ENCODE peak calls at places on chromosomes 3 and 15, in seven cellular contexts. One of them, this sample, is unnamed.

GRCh38 chr3:9976736-9977709 is 9.6 kb downstream of the EMC3 start:
- DNase-seq in Peyer's patch: peak; percentile 70
- DNase-seq in body of pancreas: peak; percentile 88
- DNase-seq in GM23338: no peak
- DNase-seq in A549: peak; percentile 63
- DNase-seq in neural crest cell: no peak
- DNase-seq in BE2C: no peak
- DNase-seq in this sample: no peak

GRCh38 chr15:68373028-68373427 is 58.9 kb downstream of the ITGA11 start:
- DNase-seq in Peyer's patch: no peak
- DNase-seq in body of pancreas: no peak
- DNase-seq in neural crest cell: no peak
- DNase-seq in BE2C: no peak
- DNase-seq in A549: no peak
- DNase-seq in GM23338: no peak
- DNase-seq in this sample: no peak

GRCh38 chr15:74369084-74369745 is 1.8 kb upstream of the CYP11A1 start:
- DNase-seq in neural crest cell: no peak
- DNase-seq in GM23338: no peak
- DNase-seq in BE2C: no peak
- DNase-seq in body of pancreas: no peak
- DNase-seq in Peyer's patch: no peak
- DNase-seq in A549: no peak
- DNase-seq in this sample: no peak

GRCh38 chr15:64865998-64866520 is 24.3 kb downstream of the PLEKHO2 start:
- DNase-seq in Peyer's patch: no peak
- DNase-seq in neural crest cell: no peak
- DNase-seq in A549: no peak
- DNase-seq in BE2C: no peak
- DNase-seq in body of pancreas: no peak
- DNase-seq in GM23338: peak; percentile 82
- DNase-seq in this sample: no peak

GRCh38 chr3:31614162-31614921 is 81.6 kb downstream of the STT3B start:
- DNase-seq in body of pancreas: no peak
- DNase-seq in A549: no peak
- DNase-seq in BE2C: no peak
- DNase-seq in GM23338: no peak
- DNase-seq in Peyer's patch: no peak
- DNase-seq in neural crest cell: no peak
- DNase-seq in this sample: no peak

GRCh38 chr3:126356373-126357298 is 572 bp downstream of the KLF15 start:
- DNase-seq in body of pancreas: peak; percentile 66
- DNase-seq in BE2C: peak; percentile 62
- DNase-seq in neural crest cell: peak; percentile 15
- DNase-seq in GM23338: peak; percentile 41
- DNase-seq in Peyer's patch: no peak
- DNase-seq in A549: no peak
- DNase-seq in this sample: no peak

GRCh38 chr15:66701422-66702034 is 508 bp upstream of the SMAD6 start:
- DNase-seq in A549: peak; percentile 70
- DNase-seq in GM23338: peak; percentile 53
- DNase-seq in body of pancreas: peak; percentile 45
- DNase-seq in Peyer's patch: peak; percentile 55
- DNase-seq in BE2C: peak; percentile 76
- DNase-seq in neural crest cell: peak; percentile 52
- DNase-seq in this sample: peak; percentile 46

GRCh38 chr3:183504597-183504996 is 50.9 kb downstream of the KLHL6 start:
- DNase-seq in GM23338: no peak
- DNase-seq in neural crest cell: no peak
- DNase-seq in A549: no peak
- DNase-seq in body of pancreas: no peak
- DNase-seq in BE2C: no peak
- DNase-seq in Peyer's patch: no peak
- DNase-seq in this sample: no peak

GRCh38 chr3:76442374-76442915 is 597.5 kb upstream of the ROBO2 start:
- DNase-seq in A549: no peak
- DNase-seq in Peyer's patch: no peak
- DNase-seq in BE2C: no peak
- DNase-seq in body of pancreas: no peak
- DNase-seq in neural crest cell: no peak
- DNase-seq in GM23338: no peak
- DNase-seq in this sample: peak; percentile 25

GRCh38 chr3:197428117-197428761 is 127.5 kb downstream of the BDH1 start:
- DNase-seq in Peyer's patch: peak; percentile 75
- DNase-seq in neural crest cell: no peak
- DNase-seq in body of pancreas: no peak
- DNase-seq in BE2C: peak; percentile 86
- DNase-seq in A549: peak; percentile 30
- DNase-seq in GM23338: peak; percentile 30
- DNase-seq in this sample: peak; percentile 10

GRCh38 chr3:165892565-165892964 is 55.3 kb upstream of the BCHE start:
- DNase-seq in body of pancreas: no peak
- DNase-seq in GM23338: peak; percentile 78
- DNase-seq in A549: no peak
- DNase-seq in BE2C: no peak
- DNase-seq in Peyer's patch: no peak
- DNase-seq in neural crest cell: no peak
- DNase-seq in this sample: no peak

GRCh38 chr15:51335538-51335961 is 2.8 kb downstream of the CYP19A1 start:
- DNase-seq in GM23338: no peak
- DNase-seq in Peyer's patch: no peak
- DNase-seq in neural crest cell: no peak
- DNase-seq in BE2C: no peak
- DNase-seq in body of pancreas: no peak
- DNase-seq in A549: no peak
- DNase-seq in this sample: peak; percentile 59

GRCh38 chr15:51333571-51333970 is 4.8 kb downstream of the CYP19A1 start:
- DNase-seq in GM23338: no peak
- DNase-seq in body of pancreas: no peak
- DNase-seq in BE2C: no peak
- DNase-seq in A549: no peak
- DNase-seq in neural crest cell: no peak
- DNase-seq in Peyer's patch: no peak
- DNase-seq in this sample: no peak

GRCh38 chr15:51335087-51335486 is 3.3 kb downstream of the CYP19A1 start:
- DNase-seq in Peyer's patch: no peak
- DNase-seq in neural crest cell: no peak
- DNase-seq in A549: no peak
- DNase-seq in body of pancreas: no peak
- DNase-seq in GM23338: no peak
- DNase-seq in BE2C: no peak
- DNase-seq in this sample: no peak

GRCh38 chr15:51334011-51334426 is 4.4 kb downstream of the CYP19A1 start:
- DNase-seq in BE2C: no peak
- DNase-seq in Peyer's patch: no peak
- DNase-seq in neural crest cell: no peak
- DNase-seq in GM23338: no peak
- DNase-seq in body of pancreas: no peak
- DNase-seq in A549: no peak
- DNase-seq in this sample: no peak

GRCh38 chr15:51336011-51336410 is 2.4 kb downstream of the CYP19A1 start:
- DNase-seq in A549: no peak
- DNase-seq in GM23338: no peak
- DNase-seq in neural crest cell: no peak
- DNase-seq in Peyer's patch: no peak
- DNase-seq in BE2C: no peak
- DNase-seq in body of pancreas: no peak
- DNase-seq in this sample: no peak
- TF ChIP-seq CTCF in A549: no peak
- TF ChIP-seq CTCF in GM23338: no peak
- TF ChIP-seq CTCF in neural crest cell: no peak
- TF ChIP-seq CTCF in Peyer's patch: no peak
- TF ChIP-seq CTCF in BE2C: no peak
- TF ChIP-seq CTCF in body of pancreas: no peak
- TF ChIP-seq CTCF in this sample: no peak

GRCh38 chr3:51311055-51311454 is 74.0 kb upstream of the MANF start:
- DNase-seq in body of pancreas: no peak
- DNase-seq in BE2C: no peak
- DNase-seq in GM23338: peak; percentile 62
- DNase-seq in A549: peak; percentile 20
- DNase-seq in neural crest cell: no peak
- DNase-seq in Peyer's patch: no peak
- DNase-seq in this sample: peak; percentile 28
- TF ChIP-seq CTCF in body of pancreas: peak; percentile 11
- TF ChIP-seq CTCF in BE2C: peak; percentile 37
- TF ChIP-seq CTCF in GM23338: peak; percentile 53
- TF ChIP-seq CTCF in A549: peak; percentile 40
- TF ChIP-seq CTCF in neural crest cell: peak; percentile 56
- TF ChIP-seq CTCF in Peyer's patch: no peak
- TF ChIP-seq CTCF in this sample: peak; percentile 40

GRCh38 chr3:188792788-188793187 is 379.0 kb upstream of the TPRG1 start:
- DNase-seq in GM23338: peak; percentile 64
- DNase-seq in A549: no peak
- DNase-seq in body of pancreas: no peak
- DNase-seq in neural crest cell: peak; percentile 33
- DNase-seq in BE2C: peak; percentile 54
- DNase-seq in Peyer's patch: no peak
- DNase-seq in this sample: no peak
- TF ChIP-seq CTCF in GM23338: peak; percentile 42
- TF ChIP-seq CTCF in A549: no peak
- TF ChIP-seq CTCF in body of pancreas: no peak
- TF ChIP-seq CTCF in neural crest cell: peak; percentile 53
- TF ChIP-seq CTCF in BE2C: peak; percentile 47
- TF ChIP-seq CTCF in Peyer's patch: no peak
- TF ChIP-seq CTCF in this sample: no peak

GRCh38 chr3:1444196-1444595 is 351.4 kb downstream of the CNTN6 start:
- DNase-seq in body of pancreas: no peak
- DNase-seq in GM23338: no peak
- DNase-seq in Peyer's patch: no peak
- DNase-seq in BE2C: no peak
- DNase-seq in A549: no peak
- DNase-seq in neural crest cell: no peak
- DNase-seq in this sample: no peak

GRCh38 chr3:1442271-1442670 is 349.4 kb downstream of the CNTN6 start:
- DNase-seq in Peyer's patch: no peak
- DNase-seq in GM23338: no peak
- DNase-seq in body of pancreas: no peak
- DNase-seq in neural crest cell: no peak
- DNase-seq in BE2C: no peak
- DNase-seq in A549: no peak
- DNase-seq in this sample: peak; percentile 2

DNA sequence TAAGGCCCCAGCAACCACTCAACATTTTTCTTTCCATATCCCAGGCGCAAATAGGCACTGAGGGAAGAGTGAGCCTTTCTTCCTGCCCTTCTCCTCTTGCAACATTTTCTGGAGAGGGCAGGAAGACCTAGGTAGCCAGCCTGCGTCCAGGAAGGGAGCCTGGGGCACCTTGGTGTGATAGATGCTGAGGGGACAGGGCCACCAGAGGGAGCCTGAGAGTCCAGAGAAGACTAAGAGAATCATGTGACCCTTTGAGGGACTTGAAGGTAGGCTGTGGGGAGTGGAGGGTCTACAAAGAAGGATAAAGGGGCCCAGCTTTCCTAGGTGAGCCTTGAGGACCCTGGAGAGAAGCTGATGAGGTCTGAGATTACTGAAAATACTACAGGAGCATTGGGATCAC is 346.6 kb downstream of the CNTN6 start:
- DNase-seq in Peyer's patch: peak; percentile 47
- DNase-seq in A549: no peak
- DNase-seq in GM23338: peak; percentile 69
- DNase-seq in neural crest cell: no peak
- DNase-seq in body of pancreas: peak; percentile 59
- DNase-seq in BE2C: peak; percentile 58
- DNase-seq in this sample: peak; percentile 14
- TF ChIP-seq CTCF in Peyer's patch: no peak
- TF ChIP-seq CTCF in A549: no peak
- TF ChIP-seq CTCF in GM23338: peak; percentile 56
- TF ChIP-seq CTCF in neural crest cell: peak; percentile 39
- TF ChIP-seq CTCF in body of pancreas: peak; percentile 10
- TF ChIP-seq CTCF in BE2C: peak; percentile 65
- TF ChIP-seq CTCF in this sample: peak; percentile 30

GRCh38 chr3:37569991-37570390 is 291.7 kb upstream of the CTDSPL start:
- DNase-seq in Peyer's patch: no peak
- DNase-seq in GM23338: no peak
- DNase-seq in A549: no peak
- DNase-seq in BE2C: no peak
- DNase-seq in neural crest cell: no peak
- DNase-seq in body of pancreas: no peak
- DNase-seq in this sample: no peak

GRCh38 chr3:37574177-37574958 is 287.3 kb upstream of the CTDSPL start:
- DNase-seq in GM23338: no peak
- DNase-seq in Peyer's patch: no peak
- DNase-seq in BE2C: no peak
- DNase-seq in neural crest cell: no peak
- DNase-seq in A549: no peak
- DNase-seq in body of pancreas: peak; percentile 10
- DNase-seq in this sample: no peak

GRCh38 chr3:37575284-37575683 is 286.4 kb upstream of the CTDSPL start:
- DNase-seq in neural crest cell: no peak
- DNase-seq in Peyer's patch: no peak
- DNase-seq in A549: no peak
- DNase-seq in BE2C: no peak
- DNase-seq in GM23338: no peak
- DNase-seq in body of pancreas: no peak
- DNase-seq in this sample: no peak

DNA sequence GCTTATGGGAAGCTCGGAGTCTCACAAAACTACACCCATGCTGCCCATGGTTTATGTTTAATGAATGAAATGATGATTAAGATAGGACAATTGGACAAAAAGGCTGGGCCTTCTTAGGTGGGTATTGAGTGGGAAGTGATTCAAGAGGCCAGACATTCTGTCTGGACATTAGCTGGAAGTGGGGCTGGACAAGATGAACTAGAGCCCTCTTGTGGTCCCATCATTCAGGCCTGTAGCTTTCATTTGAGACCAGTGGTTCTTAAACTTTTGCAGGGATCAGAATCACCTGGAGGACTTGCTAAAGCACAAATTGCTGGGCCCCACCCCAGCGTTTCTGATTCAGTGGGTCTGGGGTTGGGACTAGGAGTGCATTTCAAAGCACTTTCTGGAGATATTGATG is 290.4 kb upstream of the CTDSPL start:
- DNase-seq in body of pancreas: no peak
- DNase-seq in neural crest cell: no peak
- DNase-seq in GM23338: no peak
- DNase-seq in A549: no peak
- DNase-seq in BE2C: no peak
- DNase-seq in Peyer's patch: no peak
- DNase-seq in this sample: no peak
- TF ChIP-seq CTCF in body of pancreas: no peak
- TF ChIP-seq CTCF in neural crest cell: no peak
- TF ChIP-seq CTCF in GM23338: no peak
- TF ChIP-seq CTCF in A549: no peak
- TF ChIP-seq CTCF in BE2C: peak; percentile 34
- TF ChIP-seq CTCF in Peyer's patch: no peak
- TF ChIP-seq CTCF in this sample: no peak

This sample was measured in GM12865.